ENCODE peak calls at places on chromosomes 6 and 20, in nine cellular contexts. G is SJSA1, P is testis, A is uterus, C is stomach, Q is brain microvascular endothelial cell, R is heart left ventricle, Z is heart right ventricle, H is thoracic aorta. K is an unnamed sample.

GRCh38 chr6:108592371-108593337 is 31.9 kb downstream of the FOXO3 start:
- DNase-seq in G (peak; percentile 41), Z (no peak), Q (peak; percentile 37), A (peak; percentile 61), R (no peak), P (no peak), C (peak; percentile 38), H (no peak), K (peak; percentile 47)

GRCh38 chr6:169313347-169314010 is 59.8 kb upstream of the THBS2 start:
- DNase-seq in Z (no peak), Q (no peak), C (no peak), G (no peak), A (no peak), R (no peak), P (no peak), H (no peak), K (no peak)

GRCh38 chr6:29763491-29764289 is 40.5 kb downstream of the HLA-F start:
- DNase-seq in P (no peak), H (no peak), A (no peak), R (no peak), Q (peak; percentile 62), C (no peak), G (peak; percentile 15), Z (no peak), K (no peak)

GRCh38 chr20:7672551-7672950 is 267.7 kb downstream of the HAO1 start:
- DNase-seq in A (no peak), H (no peak), C (no peak), G (no peak), Z (no peak), R (no peak), Q (no peak), P (no peak), K (no peak)

GRCh38 chr20:6142348-6142993 is 19.6 kb upstream of the FERMT1 start:
- DNase-seq in H (no peak), C (peak; percentile 46), Q (peak; percentile 59), R (peak; percentile 34), A (peak; percentile 20), Z (no peak), G (peak; percentile 12), P (peak; percentile 71), K (peak; percentile 24)

GRCh38 chr6:24125980-24126379 is at the start of gene NRSN1:
- DNase-seq in P (peak; percentile 32), Z (no peak), R (no peak), H (no peak), Q (no peak), C (no peak), G (no peak), A (no peak), K (no peak)

GRCh38 chr20:20549699-20550098 is 162.7 kb downstream of the RALGAPA2 start:
- DNase-seq in Z (no peak), A (no peak), G (peak; percentile 4), P (no peak), H (no peak), Q (peak; percentile 70), C (no peak), R (no peak), K (no peak)

GRCh38 chr6:20440291-20440690 is 38.6 kb downstream of the E2F3 start:
- DNase-seq in H (no peak), G (no peak), Q (no peak), P (no peak), C (no peak), Z (no peak), R (no peak), A (no peak), K (no peak)

GRCh38 chr6:118444796-118445195 is 103.3 kb upstream of the PLN start:
- DNase-seq in G (no peak), Z (no peak), H (no peak), P (no peak), Q (no peak), A (no peak), C (no peak), R (no peak), K (no peak)

GRCh38 chr20:21291026-21291425 is 12.1 kb upstream of the XRN2 start:
- DNase-seq in P (no peak), Q (no peak), C (no peak), H (no peak), G (no peak), A (no peak), Z (no peak), R (no peak), K (no peak)

GRCh38 chr6:113184736-113185135 is 672.4 kb upstream of the MARCKS start:
- DNase-seq in G (no peak), A (no peak), H (no peak), Q (no peak), P (no peak), Z (peak; percentile 64), R (peak; percentile 76), C (no peak), K (no peak)

GRCh38 chr6:51199733-51200132 is 381.1 kb downstream of the TFAP2B start:
- DNase-seq in Q (no peak), R (no peak), Z (no peak), P (no peak), C (no peak), A (no peak), G (no peak), H (no peak), K (no peak)

GRCh38 chr6:42281570-42281969 is 63.9 kb upstream of the MRPS10 start:
- DNase-seq in Q (no peak), P (no peak), R (no peak), A (no peak), G (no peak), Z (no peak), C (no peak), H (no peak), K (no peak)

DNA sequence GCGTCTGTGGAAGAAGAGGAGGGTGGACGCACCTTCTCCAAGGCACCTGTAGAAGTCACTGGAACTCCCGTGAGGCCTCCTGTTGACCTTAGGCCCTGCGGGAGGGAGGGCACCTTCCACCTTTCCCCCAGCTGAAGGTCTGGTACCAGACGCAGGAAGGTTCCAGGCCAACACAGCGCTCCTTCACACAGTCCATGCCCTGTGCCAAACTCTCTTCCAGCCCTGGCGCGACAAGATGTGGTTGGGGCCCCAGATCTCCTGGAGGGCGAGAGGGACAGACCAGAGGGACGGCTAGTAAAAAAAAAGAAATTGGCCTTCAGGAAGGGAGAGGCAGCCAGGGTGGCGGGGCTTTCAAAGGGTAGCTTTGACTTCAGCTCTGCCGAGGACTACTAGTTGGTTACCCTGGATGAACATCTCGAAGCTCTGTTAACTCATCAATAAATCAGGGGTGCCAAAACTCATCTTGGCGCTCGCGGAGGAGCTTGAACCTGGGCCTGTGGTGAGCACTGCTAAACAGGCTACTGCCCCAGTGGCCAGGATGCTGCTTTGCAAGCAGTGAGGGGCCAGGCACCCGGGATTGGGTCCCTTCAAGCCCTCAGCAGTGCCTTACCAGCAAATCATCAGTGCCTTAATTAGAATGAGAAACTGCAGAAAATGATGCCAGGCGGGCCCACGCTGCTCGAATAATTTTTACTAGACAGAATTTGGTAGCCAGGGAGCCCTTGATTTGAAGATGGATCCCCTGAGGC is 14.9 kb downstream of the AARS2 start:
- DNase-seq in Q (no peak), C (no peak), Z (no peak), P (no peak), G (no peak), H (no peak), R (no peak), A (no peak), K (no peak)
- H3K4me3 ChIP-seq in Q (no peak overlapping the region), C (peak overlapping the region; percentile 54), Z (peak overlapping the region; percentile 38), P (peak overlapping the region; percentile 57), G (no peak overlapping the region), H (peak overlapping the region; percentile 70), R (peak overlapping the region; percentile 62), A (no peak overlapping the region), K (no peak overlapping the region)

DNA sequence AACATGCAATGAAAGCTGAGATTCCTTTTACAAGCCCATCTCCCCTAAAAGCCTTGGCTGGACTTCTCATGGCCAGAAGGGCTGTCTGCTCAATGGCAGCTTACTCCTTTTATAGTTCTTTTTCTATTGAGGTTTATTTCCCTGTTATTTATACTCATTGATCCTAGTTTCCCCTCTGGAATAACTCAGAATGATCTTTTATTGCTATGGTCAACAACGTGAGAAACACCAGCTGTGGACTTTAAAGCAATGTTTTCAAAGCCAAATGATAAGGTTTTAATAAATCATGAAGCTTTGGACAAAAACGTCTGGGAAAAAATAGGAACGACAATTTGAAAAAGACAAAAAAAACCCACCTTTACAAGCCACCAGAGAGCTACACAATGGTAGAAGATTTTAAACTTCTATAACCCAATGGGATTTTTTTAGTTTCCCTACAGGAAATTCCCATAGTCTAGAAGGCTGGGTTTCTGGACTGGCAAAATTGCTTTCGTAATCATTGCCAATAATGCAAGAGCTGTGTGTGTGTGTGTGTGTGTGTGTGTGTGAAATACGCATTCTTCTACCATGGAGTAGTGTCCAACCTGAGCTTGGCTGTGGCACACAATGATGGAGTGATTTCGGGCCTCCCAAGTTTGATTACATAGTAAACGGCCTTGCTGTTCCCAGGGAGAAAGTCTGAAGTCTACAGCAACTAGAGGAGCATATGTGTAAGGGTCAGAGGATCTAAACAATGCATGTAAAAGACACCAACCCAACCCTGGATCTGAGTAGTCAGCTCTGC is 396.0 kb downstream of the SYNE1 start:
- DNase-seq in H (no peak), Q (no peak), R (no peak), Z (no peak), G (no peak), A (peak; percentile 39), P (no peak), C (no peak), K (no peak)
- H3K27ac ChIP-seq in H (peak overlapping the region; percentile 38), Q (no peak overlapping the region), R (no peak overlapping the region), Z (peak overlapping the region; percentile 5), G (no peak overlapping the region), A (peak overlapping the region; percentile 82), P (no peak overlapping the region), C (no peak overlapping the region), K (no peak overlapping the region)

GRCh38 chr20:23654005-23654404 is 16.2 kb upstream of the CST3 start:
- DNase-seq in A (no peak), H (no peak), G (no peak), P (no peak), C (no peak), R (no peak), Z (no peak), Q (no peak), K (no peak)

GRCh38 chr20:23657202-23657601 is 19.4 kb upstream of the CST3 start:
- DNase-seq in A (no peak), Z (no peak), C (no peak), H (no peak), R (no peak), Q (no peak), G (no peak), P (no peak), K (no peak)

GRCh38 chr20:23654722-23655121 is 17.0 kb upstream of the CST3 start:
- DNase-seq in C (no peak), A (no peak), Q (no peak), G (no peak), R (no peak), P (no peak), Z (no peak), H (no peak), K (no peak)

GRCh38 chr20:23656372-23656771 is 18.6 kb upstream of the CST3 start:
- DNase-seq in H (no peak), Z (no peak), Q (no peak), R (no peak), G (no peak), P (no peak), A (no peak), C (no peak), K (no peak)

GRCh38 chr20:23655551-23656211 is 17.9 kb upstream of the CST3 start:
- DNase-seq in R (peak; percentile 71), G (no peak), C (no peak), A (peak; percentile 55), Q (no peak), Z (peak; percentile 71), P (peak; percentile 50), H (no peak), K (no peak)
- H3K4me3 ChIP-seq in R (peak overlapping the region; percentile 46), G (no peak overlapping the region), C (no peak overlapping the region), A (peak overlapping the region; percentile 17), Q (no peak overlapping the region), Z (no peak overlapping the region), P (no peak overlapping the region), H (peak overlapping the region; percentile 36), K (no peak overlapping the region)

GRCh38 chr6:116229287-116229913 is 24.5 kb downstream of the TSPYL4 start:
- DNase-seq in G (no peak), R (peak; percentile 84), Q (peak; percentile 95), Z (peak; percentile 80), A (peak; percentile 87), P (peak; percentile 95), H (peak; percentile 48), C (peak; percentile 49), K (peak; percentile 12)
- H3K27ac ChIP-seq in G (no peak overlapping the region), R (no peak overlapping the region), Q (no peak overlapping the region), Z (no peak overlapping the region), A (no peak overlapping the region), P (peak overlapping the region; percentile 39), H (no peak overlapping the region), C (no peak overlapping the region), K (no peak overlapping the region)